ENCODE peak calls at places on chromosomes 11 and 22, in five cellular contexts. One of them, this sample, is unnamed.

GRCh38 chr11:128776088-128776433 is 82.2 kb downstream of the FLI1 start:
- DNase-seq in upper lobe of right lung: no peak
- DNase-seq in CD8-positive, alpha-beta memory T cell: peak
- DNase-seq in K562: no peak
- DNase-seq in IMR-90: no peak
- DNase-seq in this sample: no peak

GRCh38 chr11:64924910-64925284 is 408 bp downstream of the PPP2R5B start:
- DNase-seq in upper lobe of right lung: no peak
- DNase-seq in CD8-positive, alpha-beta memory T cell: no peak
- DNase-seq in K562: peak
- DNase-seq in IMR-90: no peak
- DNase-seq in this sample: no peak

GRCh38 chr11:5042091-5042490 is 4.2 kb upstream of the OR52J3 start:
- DNase-seq in upper lobe of right lung: no peak
- DNase-seq in CD8-positive, alpha-beta memory T cell: no peak
- DNase-seq in K562: no peak
- DNase-seq in IMR-90: no peak
- DNase-seq in this sample: no peak

GRCh38 chr11:76987203-76987602 is 47.0 kb upstream of the B3GNT6 start:
- DNase-seq in upper lobe of right lung: no peak
- DNase-seq in CD8-positive, alpha-beta memory T cell: no peak
- DNase-seq in K562: no peak
- DNase-seq in IMR-90: no peak
- DNase-seq in this sample: no peak

GRCh38 chr11:130070829-130071205 is 1.1 kb downstream of the APLP2 start:
- DNase-seq in upper lobe of right lung: peak
- DNase-seq in CD8-positive, alpha-beta memory T cell: no peak
- DNase-seq in K562: no peak
- DNase-seq in IMR-90: peak
- DNase-seq in this sample: no peak

GRCh38 chr11:118059231-118059940 is 17.5 kb upstream of the TMPRSS4 start:
- DNase-seq in upper lobe of right lung: no peak
- DNase-seq in CD8-positive, alpha-beta memory T cell: no peak
- DNase-seq in K562: no peak
- DNase-seq in IMR-90: no peak
- DNase-seq in this sample: no peak

GRCh38 chr11:60946601-60947265 is 5.2 kb downstream of the SLC15A3 start:
- DNase-seq in upper lobe of right lung: no peak
- DNase-seq in CD8-positive, alpha-beta memory T cell: no peak
- DNase-seq in K562: no peak
- DNase-seq in IMR-90: no peak
- DNase-seq in this sample: no peak

GRCh38 chr11:112400615-112401014 is 140.0 kb upstream of the PLET1 start:
- DNase-seq in upper lobe of right lung: no peak
- DNase-seq in CD8-positive, alpha-beta memory T cell: no peak
- DNase-seq in K562: no peak
- DNase-seq in IMR-90: no peak
- DNase-seq in this sample: no peak

GRCh38 chr11:122747358-122747757 is 90.9 kb upstream of the CRTAM start:
- DNase-seq in upper lobe of right lung: no peak
- DNase-seq in CD8-positive, alpha-beta memory T cell: no peak
- DNase-seq in K562: no peak
- DNase-seq in IMR-90: peak
- DNase-seq in this sample: no peak

GRCh38 chr11:3087373-3087772 is 30.1 kb upstream of the CARS1 start:
- DNase-seq in upper lobe of right lung: no peak
- DNase-seq in CD8-positive, alpha-beta memory T cell: no peak
- DNase-seq in K562: no peak
- DNase-seq in IMR-90: no peak
- DNase-seq in this sample: no peak

GRCh38 chr11:26753738-26754504 is 32.1 kb upstream of the SLC5A12 start:
- DNase-seq in upper lobe of right lung: no peak
- DNase-seq in CD8-positive, alpha-beta memory T cell: no peak
- DNase-seq in K562: peak
- DNase-seq in IMR-90: peak
- DNase-seq in this sample: peak

GRCh38 chr11:106644824-106645223 is 373.5 kb downstream of the GUCY1A2 start:
- DNase-seq in upper lobe of right lung: no peak
- DNase-seq in CD8-positive, alpha-beta memory T cell: no peak
- DNase-seq in K562: no peak
- DNase-seq in IMR-90: peak
- DNase-seq in this sample: no peak

GRCh38 chr11:70661763-70662501 is 263.6 kb downstream of the CTTN start:
- DNase-seq in upper lobe of right lung: no peak
- DNase-seq in CD8-positive, alpha-beta memory T cell: no peak
- DNase-seq in K562: no peak
- DNase-seq in IMR-90: peak
- DNase-seq in this sample: no peak
- H3K4me3 ChIP-seq in upper lobe of right lung: peak
- H3K4me3 ChIP-seq in CD8-positive, alpha-beta memory T cell: no peak
- H3K4me3 ChIP-seq in K562: no peak
- H3K4me3 ChIP-seq in IMR-90: peak
- H3K4me3 ChIP-seq in this sample: peak

GRCh38 chr22:39315389-39315788 is 4.0 kb downstream of the RPL3 start:
- DNase-seq in upper lobe of right lung: no peak
- DNase-seq in CD8-positive, alpha-beta memory T cell: no peak
- DNase-seq in K562: no peak
- DNase-seq in IMR-90: no peak
- DNase-seq in this sample: no peak
- H3K4me3 ChIP-seq in upper lobe of right lung: no peak
- H3K4me3 ChIP-seq in CD8-positive, alpha-beta memory T cell: no peak
- H3K4me3 ChIP-seq in K562: peak
- H3K4me3 ChIP-seq in IMR-90: no peak
- H3K4me3 ChIP-seq in this sample: peak

DNA sequence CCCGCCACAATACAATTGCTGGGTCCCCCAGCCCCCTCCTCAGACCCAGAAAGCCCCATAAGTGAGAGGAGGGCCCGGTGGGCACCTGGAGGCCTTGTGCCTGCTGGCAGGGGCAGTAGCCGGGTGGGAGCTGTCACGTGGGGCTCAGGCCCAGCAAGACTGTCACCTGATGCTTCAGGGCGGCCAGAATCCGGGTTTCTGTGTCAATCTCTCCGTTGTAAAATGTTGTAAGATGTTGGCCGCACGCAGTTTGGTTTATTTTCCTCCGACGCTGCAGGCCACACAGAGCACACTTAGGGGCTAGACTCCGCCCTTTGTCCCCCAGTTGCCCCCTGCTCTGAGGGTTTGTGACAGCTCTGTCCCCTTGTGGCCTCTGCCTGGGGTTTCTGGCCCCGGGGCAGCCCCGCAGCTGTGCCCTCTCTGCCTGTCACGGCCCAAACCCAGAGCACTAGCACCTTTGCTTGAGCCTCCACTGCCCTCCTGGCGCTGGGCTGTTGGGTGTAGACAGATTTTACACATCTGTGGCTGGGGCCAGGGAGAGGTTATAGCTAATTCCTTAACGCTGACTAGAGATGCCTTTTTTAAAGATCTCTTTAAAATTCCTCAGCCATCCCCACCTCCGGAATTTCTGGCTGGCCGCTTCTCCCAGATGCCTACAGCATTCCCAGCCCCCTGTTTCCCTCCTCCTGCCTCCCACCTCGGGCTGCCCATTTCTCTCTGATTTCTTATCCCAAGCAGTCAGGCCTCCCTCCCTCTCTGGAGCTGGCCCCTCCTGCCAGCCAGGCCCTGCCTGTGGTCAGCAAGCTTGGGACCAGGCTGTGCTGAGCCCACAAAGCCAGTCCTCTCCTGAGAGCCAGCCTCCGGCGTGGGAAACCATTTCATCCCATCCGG is 3.2 kb upstream of the PRR5 start:
- DNase-seq in upper lobe of right lung: no peak
- DNase-seq in CD8-positive, alpha-beta memory T cell: no peak
- DNase-seq in K562: no peak
- DNase-seq in IMR-90: peak
- DNase-seq in this sample: peak
- H3K4me3 ChIP-seq in upper lobe of right lung: no peak
- H3K4me3 ChIP-seq in CD8-positive, alpha-beta memory T cell: no peak
- H3K4me3 ChIP-seq in K562: no peak
- H3K4me3 ChIP-seq in IMR-90: no peak
- H3K4me3 ChIP-seq in this sample: no peak

GRCh38 chr11:57487920-57488319 is 27.6 kb downstream of the SLC43A1 start:
- DNase-seq in upper lobe of right lung: no peak
- DNase-seq in CD8-positive, alpha-beta memory T cell: no peak
- DNase-seq in K562: no peak
- DNase-seq in IMR-90: no peak
- DNase-seq in this sample: no peak
- H3K4me3 ChIP-seq in upper lobe of right lung: no peak
- H3K4me3 ChIP-seq in CD8-positive, alpha-beta memory T cell: no peak
- H3K4me3 ChIP-seq in K562: no peak
- H3K4me3 ChIP-seq in IMR-90: no peak
- H3K4me3 ChIP-seq in this sample: no peak

DNA sequence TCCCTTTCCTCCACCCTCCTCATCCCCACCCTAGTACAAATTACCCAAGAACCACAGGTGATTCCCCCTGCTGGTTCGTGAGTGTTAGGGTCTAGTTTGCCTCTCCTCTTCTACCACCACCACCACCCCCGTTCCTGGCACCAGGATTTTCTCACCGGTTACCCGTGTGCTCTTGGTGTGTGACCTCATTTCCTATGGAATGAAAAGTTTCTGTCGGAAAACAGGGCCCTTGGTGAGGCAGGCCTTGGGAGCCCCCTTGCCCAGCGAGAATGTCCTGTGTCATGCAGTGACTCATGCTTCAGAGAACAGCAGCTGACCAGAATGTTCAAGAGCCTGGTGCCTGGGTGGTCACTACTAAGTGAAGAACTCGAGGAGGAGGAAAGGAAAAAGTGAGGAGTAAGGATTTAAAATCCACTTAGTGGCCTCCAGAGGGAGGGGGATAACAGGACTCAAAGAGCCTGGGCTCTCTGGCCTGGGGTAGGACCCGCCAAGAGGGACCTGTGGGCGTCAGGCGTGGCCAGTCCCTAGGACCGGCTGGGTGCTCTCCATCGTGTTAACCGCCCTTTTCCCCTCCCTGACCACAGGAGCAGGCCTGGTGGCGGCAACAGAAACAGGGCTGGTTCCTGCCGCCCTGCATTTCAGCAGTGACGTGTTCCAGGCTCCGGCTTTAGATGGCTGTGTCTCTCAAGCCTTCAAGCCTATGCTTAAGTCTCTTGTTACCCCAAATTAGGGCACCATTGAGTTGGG is 30.2 kb downstream of the C22orf31 start:
- DNase-seq in upper lobe of right lung: peak
- DNase-seq in CD8-positive, alpha-beta memory T cell: no peak
- DNase-seq in K562: peak
- DNase-seq in IMR-90: peak
- DNase-seq in this sample: peak
- H3K4me3 ChIP-seq in upper lobe of right lung: peak
- H3K4me3 ChIP-seq in CD8-positive, alpha-beta memory T cell: no peak
- H3K4me3 ChIP-seq in K562: peak
- H3K4me3 ChIP-seq in IMR-90: peak
- H3K4me3 ChIP-seq in this sample: peak

GRCh38 chr11:33262016-33262638 is 4.9 kb downstream of the HIPK3 start:
- DNase-seq in upper lobe of right lung: no peak
- DNase-seq in CD8-positive, alpha-beta memory T cell: no peak
- DNase-seq in K562: no peak
- DNase-seq in IMR-90: peak
- DNase-seq in this sample: no peak
- H3K4me3 ChIP-seq in upper lobe of right lung: no peak
- H3K4me3 ChIP-seq in CD8-positive, alpha-beta memory T cell: no peak
- H3K4me3 ChIP-seq in K562: no peak
- H3K4me3 ChIP-seq in IMR-90: no peak
- H3K4me3 ChIP-seq in this sample: no peak

GRCh38 chr11:925496-926301 is at the start of gene AP2A2:
- DNase-seq in upper lobe of right lung: peak
- DNase-seq in CD8-positive, alpha-beta memory T cell: peak
- DNase-seq in K562: peak
- DNase-seq in IMR-90: peak
- DNase-seq in this sample: peak

GRCh38 chr11:925158-925495 is 543 bp upstream of the AP2A2 start:
- DNase-seq in upper lobe of right lung: no peak
- DNase-seq in CD8-positive, alpha-beta memory T cell: no peak
- DNase-seq in K562: peak
- DNase-seq in IMR-90: no peak
- DNase-seq in this sample: no peak

GRCh38 chr11:926341-926916 is 759 bp downstream of the AP2A2 start:
- DNase-seq in upper lobe of right lung: no peak
- DNase-seq in CD8-positive, alpha-beta memory T cell: no peak
- DNase-seq in K562: peak
- DNase-seq in IMR-90: peak
- DNase-seq in this sample: no peak

GRCh38 chr11:923691-924405 is 1.8 kb upstream of the AP2A2 start:
- DNase-seq in upper lobe of right lung: no peak
- DNase-seq in CD8-positive, alpha-beta memory T cell: no peak
- DNase-seq in K562: no peak
- DNase-seq in IMR-90: no peak
- DNase-seq in this sample: no peak

GRCh38 chr11:924406-925157 is 1.1 kb upstream of the AP2A2 start:
- DNase-seq in upper lobe of right lung: no peak
- DNase-seq in CD8-positive, alpha-beta memory T cell: no peak
- DNase-seq in K562: no peak
- DNase-seq in IMR-90: no peak
- DNase-seq in this sample: no peak
- H3K4me3 ChIP-seq in upper lobe of right lung: peak
- H3K4me3 ChIP-seq in CD8-positive, alpha-beta memory T cell: no peak
- H3K4me3 ChIP-seq in K562: peak
- H3K4me3 ChIP-seq in IMR-90: no peak
- H3K4me3 ChIP-seq in this sample: no peak

DNA sequence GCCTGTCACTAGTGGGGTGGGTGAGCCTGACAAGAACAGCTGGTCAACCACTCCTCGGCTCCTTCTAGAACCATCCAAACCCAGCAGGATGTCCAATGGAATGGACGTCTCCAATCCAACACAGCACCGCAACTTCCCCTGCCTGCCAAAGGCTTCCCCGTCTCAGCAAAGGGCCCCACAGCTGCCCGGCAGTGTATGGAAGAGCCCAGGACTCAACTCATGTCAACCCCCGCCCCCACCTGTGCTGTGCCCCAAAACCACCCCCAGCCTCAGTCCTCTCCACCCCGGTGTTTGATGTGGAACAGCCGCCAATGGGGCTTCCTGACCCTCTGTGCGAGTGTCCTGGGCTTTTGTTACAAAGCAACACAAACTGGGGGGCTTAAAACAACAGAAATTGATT is 223.8 kb downstream of the CTTN start:
- DNase-seq in upper lobe of right lung: no peak
- DNase-seq in CD8-positive, alpha-beta memory T cell: no peak
- DNase-seq in K562: no peak
- DNase-seq in IMR-90: no peak
- DNase-seq in this sample: no peak
- H3K4me3 ChIP-seq in upper lobe of right lung: no peak
- H3K4me3 ChIP-seq in CD8-positive, alpha-beta memory T cell: no peak
- H3K4me3 ChIP-seq in K562: no peak
- H3K4me3 ChIP-seq in IMR-90: no peak
- H3K4me3 ChIP-seq in this sample: no peak

DNA sequence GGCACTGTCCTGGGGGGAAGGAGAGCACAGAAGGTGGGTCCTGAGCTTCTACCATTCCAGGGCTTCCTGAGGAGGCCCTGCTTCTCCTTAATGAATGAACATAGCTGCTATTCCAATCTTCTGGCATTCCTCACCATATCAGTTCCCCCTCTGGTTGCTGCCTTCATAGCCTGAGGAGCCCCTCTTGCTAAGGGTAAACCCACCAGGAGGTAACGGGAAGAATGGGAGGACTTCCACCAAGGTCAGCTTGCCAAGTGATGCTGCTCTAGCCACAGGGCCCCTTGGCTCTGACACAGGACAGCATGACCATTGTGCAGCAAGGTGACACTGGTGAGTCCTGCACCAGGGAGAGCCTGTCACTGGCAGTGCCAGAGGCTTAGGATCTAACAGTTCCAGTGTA is 1022.5 kb downstream of the TBC1D22A start:
- DNase-seq in upper lobe of right lung: no peak
- DNase-seq in CD8-positive, alpha-beta memory T cell: no peak
- DNase-seq in K562: no peak
- DNase-seq in IMR-90: no peak
- DNase-seq in this sample: no peak
- H3K4me3 ChIP-seq in upper lobe of right lung: no peak
- H3K4me3 ChIP-seq in CD8-positive, alpha-beta memory T cell: no peak
- H3K4me3 ChIP-seq in K562: no peak
- H3K4me3 ChIP-seq in IMR-90: no peak
- H3K4me3 ChIP-seq in this sample: no peak

This sample was measured in AG04450.